ENCODE peak calls at places on chromosomes 12 and 14, in six cellular contexts. One of them, this sample, is unnamed.

GRCh38 chr14:36655054-36655381 is 6.6 kb upstream of the PAX9 start:
- DNase-seq in SK-N-SH: no peak
- DNase-seq in HCT116: no peak
- DNase-seq in HepG2: no peak
- DNase-seq in GM23338: peak
- DNase-seq in K562: no peak
- DNase-seq in this sample: no peak

GRCh38 chr12:47079894-47080724 is at the start of gene AMIGO2:
- DNase-seq in HepG2: no peak
- DNase-seq in HCT116: no peak
- DNase-seq in GM23338: peak
- DNase-seq in K562: peak
- DNase-seq in SK-N-SH: no peak
- DNase-seq in this sample: no peak

GRCh38 chr12:31742891-31743290 is 14.1 kb upstream of the AMN1 start:
- DNase-seq in GM23338: no peak
- DNase-seq in HepG2: no peak
- DNase-seq in K562: no peak
- DNase-seq in SK-N-SH: no peak
- DNase-seq in HCT116: no peak
- DNase-seq in this sample: peak

GRCh38 chr12:4881665-4882064 is 28.0 kb upstream of the KCNA1 start:
- DNase-seq in HCT116: no peak
- DNase-seq in GM23338: no peak
- DNase-seq in K562: no peak
- DNase-seq in HepG2: no peak
- DNase-seq in SK-N-SH: no peak
- DNase-seq in this sample: no peak

GRCh38 chr12:68939500-68939899 is 6.5 kb upstream of the CPM start:
- DNase-seq in HepG2: no peak
- DNase-seq in HCT116: no peak
- DNase-seq in GM23338: no peak
- DNase-seq in K562: no peak
- DNase-seq in SK-N-SH: no peak
- DNase-seq in this sample: no peak

GRCh38 chr14:92039073-92039719 is 663 bp downstream of the TRIP11 start:
- DNase-seq in GM23338: peak
- DNase-seq in K562: peak
- DNase-seq in HCT116: peak
- DNase-seq in HepG2: peak
- DNase-seq in SK-N-SH: peak
- DNase-seq in this sample: no peak

GRCh38 chr12:64806593-64806992 is 17.9 kb upstream of the TBC1D30 start:
- DNase-seq in SK-N-SH: no peak
- DNase-seq in GM23338: no peak
- DNase-seq in HepG2: no peak
- DNase-seq in HCT116: no peak
- DNase-seq in K562: no peak
- DNase-seq in this sample: no peak

GRCh38 chr14:59728294-59728693 is 142.3 kb downstream of the RTN1 start:
- DNase-seq in SK-N-SH: peak
- DNase-seq in HepG2: no peak
- DNase-seq in K562: no peak
- DNase-seq in HCT116: no peak
- DNase-seq in GM23338: no peak
- DNase-seq in this sample: no peak

GRCh38 chr12:42426733-42427132 is 100.8 kb downstream of the PPHLN1 start:
- DNase-seq in HepG2: no peak
- DNase-seq in HCT116: peak
- DNase-seq in SK-N-SH: no peak
- DNase-seq in GM23338: peak
- DNase-seq in K562: peak
- DNase-seq in this sample: peak

GRCh38 chr14:20489093-20489994 is 16.0 kb upstream of the RNASE10 start:
- DNase-seq in K562: no peak
- DNase-seq in HepG2: peak
- DNase-seq in GM23338: no peak
- DNase-seq in HCT116: no peak
- DNase-seq in SK-N-SH: no peak
- DNase-seq in this sample: peak

GRCh38 chr12:15015121-15015520 is 42.3 kb downstream of the PDE6H start:
- DNase-seq in HCT116: no peak
- DNase-seq in K562: no peak
- DNase-seq in HepG2: no peak
- DNase-seq in SK-N-SH: no peak
- DNase-seq in GM23338: no peak
- DNase-seq in this sample: no peak

GRCh38 chr14:104941508-104942365 is 17.1 kb downstream of the PLD4 start:
- DNase-seq in GM23338: no peak
- DNase-seq in SK-N-SH: no peak
- DNase-seq in K562: no peak
- DNase-seq in HepG2: no peak
- DNase-seq in HCT116: no peak
- DNase-seq in this sample: no peak

GRCh38 chr12:116547955-116548471 is 11.2 kb upstream of the MAP1LC3B2 start:
- DNase-seq in HepG2: no peak
- DNase-seq in HCT116: no peak
- DNase-seq in GM23338: peak
- DNase-seq in SK-N-SH: no peak
- DNase-seq in K562: peak
- DNase-seq in this sample: no peak

GRCh38 chr12:96143392-96143791 is 50.8 kb upstream of the ELK3 start:
- DNase-seq in HepG2: no peak
- DNase-seq in K562: no peak
- DNase-seq in SK-N-SH: no peak
- DNase-seq in HCT116: no peak
- DNase-seq in GM23338: peak
- DNase-seq in this sample: peak

GRCh38 chr12:46084666-46085631 is 94.6 kb upstream of the SCAF11 start:
- DNase-seq in SK-N-SH: no peak
- DNase-seq in GM23338: peak
- DNase-seq in K562: no peak
- DNase-seq in HCT116: no peak
- DNase-seq in HepG2: no peak
- DNase-seq in this sample: no peak

GRCh38 chr12:122182887-122183587 is at the start of gene LRRC43:
- DNase-seq in K562: no peak
- DNase-seq in SK-N-SH: peak
- DNase-seq in HCT116: no peak
- DNase-seq in GM23338: peak
- DNase-seq in HepG2: no peak
- DNase-seq in this sample: peak

GRCh38 chr12:76047742-76048141 is 16.2 kb upstream of the PHLDA1 start:
- DNase-seq in SK-N-SH: no peak
- DNase-seq in GM23338: no peak
- DNase-seq in HepG2: no peak
- DNase-seq in HCT116: no peak
- DNase-seq in K562: no peak
- DNase-seq in this sample: no peak

GRCh38 chr12:110689601-110690430 is 901 bp upstream of the HVCN1 start:
- DNase-seq in K562: peak
- DNase-seq in SK-N-SH: no peak
- DNase-seq in HCT116: no peak
- DNase-seq in HepG2: no peak
- DNase-seq in GM23338: peak
- DNase-seq in this sample: peak

GRCh38 chr12:7065073-7065623 is 4.6 kb downstream of the C1S start:
- DNase-seq in HepG2: no peak
- DNase-seq in K562: no peak
- DNase-seq in GM23338: no peak
- DNase-seq in SK-N-SH: no peak
- DNase-seq in HCT116: no peak
- DNase-seq in this sample: no peak

GRCh38 chr12:110514363-110514762 is 12.2 kb downstream of the RAD9B start:
- DNase-seq in GM23338: no peak
- DNase-seq in SK-N-SH: no peak
- DNase-seq in HCT116: no peak
- DNase-seq in K562: no peak
- DNase-seq in HepG2: no peak
- DNase-seq in this sample: no peak

GRCh38 chr12:14665354-14666348 is 30.7 kb downstream of the GUCY2C start:
- DNase-seq in HCT116: peak
- DNase-seq in GM23338: peak
- DNase-seq in HepG2: no peak
- DNase-seq in K562: peak
- DNase-seq in SK-N-SH: no peak
- DNase-seq in this sample: no peak

GRCh38 chr12:103495158-103495782 is 498 bp downstream of the C12orf42 start:
- DNase-seq in HepG2: no peak
- DNase-seq in GM23338: peak
- DNase-seq in K562: no peak
- DNase-seq in HCT116: no peak
- DNase-seq in SK-N-SH: peak
- DNase-seq in this sample: no peak

GRCh38 chr14:104101086-104101621 is 15.7 kb downstream of the ASPG start:
- DNase-seq in GM23338: no peak
- DNase-seq in HepG2: no peak
- DNase-seq in K562: no peak
- DNase-seq in SK-N-SH: no peak
- DNase-seq in HCT116: no peak
- DNase-seq in this sample: no peak

GRCh38 chr12:54228471-54228870 is 39.7 kb upstream of the SMUG1 start:
- DNase-seq in HepG2: no peak
- DNase-seq in HCT116: no peak
- DNase-seq in SK-N-SH: no peak
- DNase-seq in GM23338: no peak
- DNase-seq in K562: no peak
- DNase-seq in this sample: no peak

GRCh38 chr14:68547305-68548193 is 245.3 kb downstream of the ZFP36L1 start:
- DNase-seq in K562: no peak
- DNase-seq in SK-N-SH: no peak
- DNase-seq in GM23338: no peak
- DNase-seq in HCT116: peak
- DNase-seq in HepG2: no peak
- DNase-seq in this sample: no peak
- TF ChIP-seq REST in K562: no peak
- TF ChIP-seq REST in SK-N-SH: no peak
- TF ChIP-seq REST in GM23338: no peak
- TF ChIP-seq REST in HCT116: no peak
- TF ChIP-seq REST in HepG2: no peak
- TF ChIP-seq REST in this sample: no peak

GRCh38 chr14:74601982-74602381 is 10.1 kb downstream of the LTBP2 start:
- DNase-seq in HepG2: no peak
- DNase-seq in SK-N-SH: no peak
- DNase-seq in HCT116: no peak
- DNase-seq in K562: peak
- DNase-seq in GM23338: no peak
- DNase-seq in this sample: no peak

GRCh38 chr14:74595006-74595735 is 16.9 kb downstream of the LTBP2 start:
- DNase-seq in GM23338: no peak
- DNase-seq in K562: no peak
- DNase-seq in HCT116: no peak
- DNase-seq in SK-N-SH: peak
- DNase-seq in HepG2: no peak
- DNase-seq in this sample: no peak

GRCh38 chr14:74599946-74600345 is 12.1 kb downstream of the LTBP2 start:
- DNase-seq in GM23338: no peak
- DNase-seq in SK-N-SH: no peak
- DNase-seq in HepG2: no peak
- DNase-seq in K562: no peak
- DNase-seq in HCT116: no peak
- DNase-seq in this sample: no peak

GRCh38 chr14:74596747-74597456 is 15.1 kb downstream of the LTBP2 start:
- DNase-seq in GM23338: no peak
- DNase-seq in SK-N-SH: no peak
- DNase-seq in HepG2: no peak
- DNase-seq in HCT116: no peak
- DNase-seq in K562: no peak
- DNase-seq in this sample: no peak

DNA sequence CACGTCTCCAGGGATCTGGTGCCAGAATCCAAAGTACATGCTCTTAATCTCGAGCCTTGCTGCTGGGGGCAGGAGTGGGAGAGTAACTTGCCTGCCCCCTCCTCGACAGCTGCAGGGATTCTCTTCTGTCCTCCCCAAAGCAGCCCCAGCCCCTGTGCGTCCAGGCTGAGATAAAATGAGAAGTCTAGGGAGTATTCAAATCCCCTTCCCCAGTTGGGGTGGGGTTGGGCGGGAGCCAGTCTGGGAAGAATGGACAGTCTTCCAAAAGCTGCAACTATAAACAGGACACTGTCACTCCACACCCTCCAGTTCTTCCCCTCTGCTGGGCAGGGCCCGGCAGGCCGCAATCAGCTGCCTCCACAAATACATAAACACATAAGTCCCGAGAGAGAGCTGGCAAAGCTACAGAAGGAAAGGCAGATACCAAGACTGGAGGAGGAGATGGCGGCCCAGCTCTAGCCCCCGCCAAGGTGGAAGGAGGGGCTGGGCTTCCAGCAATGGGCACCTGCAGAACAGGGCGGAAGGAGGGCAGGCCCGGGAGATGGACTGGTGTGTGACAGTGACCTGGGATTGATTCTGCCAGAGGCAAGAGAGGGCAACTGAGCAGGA is 12.7 kb downstream of the LTBP2 start:
- DNase-seq in K562: no peak
- DNase-seq in GM23338: no peak
- DNase-seq in HCT116: no peak
- DNase-seq in HepG2: no peak
- DNase-seq in SK-N-SH: no peak
- DNase-seq in this sample: no peak
- TF ChIP-seq POLR2AphosphoS5 in K562: no peak
- TF ChIP-seq POLR2AphosphoS5 in GM23338: no peak
- TF ChIP-seq POLR2AphosphoS5 in HCT116: no peak
- TF ChIP-seq POLR2AphosphoS5 in HepG2: no peak
- TF ChIP-seq POLR2AphosphoS5 in SK-N-SH: no peak
- TF ChIP-seq POLR2AphosphoS5 in this sample: no peak

GRCh38 chr12:1914116-1914911 is 4.1 kb downstream of the CACNA2D4 start:
- DNase-seq in SK-N-SH: peak
- DNase-seq in GM23338: no peak
- DNase-seq in HCT116: no peak
- DNase-seq in K562: no peak
- DNase-seq in HepG2: no peak
- DNase-seq in this sample: no peak
- TF ChIP-seq REST in SK-N-SH: no peak
- TF ChIP-seq REST in GM23338: no peak
- TF ChIP-seq REST in HCT116: no peak
- TF ChIP-seq REST in K562: no peak
- TF ChIP-seq REST in HepG2: no peak
- TF ChIP-seq REST in this sample: no peak

DNA sequence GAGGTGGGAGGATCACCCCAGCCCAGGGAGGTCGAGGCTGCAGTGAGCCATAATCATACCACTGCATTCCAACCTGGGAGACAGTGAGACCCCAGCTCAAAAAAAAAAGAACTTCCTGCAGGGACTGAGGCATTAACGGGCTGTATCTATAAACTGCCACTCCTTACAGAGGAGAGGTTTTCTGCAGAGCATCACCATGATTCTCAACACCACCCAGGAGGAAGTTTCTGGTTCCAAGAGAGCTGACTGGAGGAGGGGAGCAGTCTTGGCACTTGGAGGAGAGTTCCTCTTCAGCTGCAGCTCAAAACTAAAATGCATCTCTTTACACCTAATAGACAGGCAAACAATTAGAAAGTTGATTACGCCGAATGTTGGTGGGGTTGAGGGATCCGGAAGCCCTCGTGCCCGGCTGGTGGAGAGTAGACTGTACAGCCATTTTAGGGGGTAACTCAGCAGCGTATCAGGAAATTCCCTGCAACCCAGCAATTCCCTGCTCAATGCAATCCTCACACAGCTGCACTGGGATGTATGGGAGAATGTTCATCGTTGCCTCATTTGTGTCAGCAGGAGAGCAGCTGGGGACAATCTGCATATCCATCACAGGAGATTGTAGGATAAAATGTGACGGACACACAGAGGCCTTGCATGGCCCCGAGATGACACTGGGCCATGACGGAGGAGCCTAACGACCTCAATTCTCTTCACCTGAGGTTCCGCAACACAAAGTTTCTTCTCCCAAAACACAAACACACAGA is 36.6 kb downstream of the ACTN1 start:
- DNase-seq in K562: no peak
- DNase-seq in HepG2: no peak
- DNase-seq in HCT116: no peak
- DNase-seq in SK-N-SH: no peak
- DNase-seq in GM23338: no peak
- DNase-seq in this sample: no peak
- TF ChIP-seq POLR2AphosphoS5 in K562: no peak
- TF ChIP-seq POLR2AphosphoS5 in HepG2: no peak
- TF ChIP-seq POLR2AphosphoS5 in HCT116: no peak
- TF ChIP-seq POLR2AphosphoS5 in SK-N-SH: no peak
- TF ChIP-seq POLR2AphosphoS5 in GM23338: no peak
- TF ChIP-seq POLR2AphosphoS5 in this sample: no peak

This sample was measured in HL-60.